ENCODE peak calls at places on chromosomes 2 and 18, in eight cellular contexts. P is breast epithelium, I is Caco-2, X is cardiac fibroblast, L is IMR-90, U is body of pancreas, N is heart left ventricle, J is testis. D is an unnamed sample.

GRCh38 chr2:145654746-145655145 is 1134.8 kb upstream of the ZEB2 start:
- DNase-seq in X (no peak), N (no peak), P (no peak), I (no peak), U (no peak), J (no peak), L (no peak), D (no peak)

GRCh38 chr18:7754725-7755181 is 187.6 kb downstream of the PTPRM start:
- DNase-seq in P (no peak), L (peak), N (no peak), J (no peak), X (peak), I (peak), U (peak), D (no peak)

GRCh38 chr2:39530423-39530866 is 93.4 kb upstream of the MAP4K3 start:
- DNase-seq in L (peak), U (no peak), X (peak), N (no peak), P (no peak), I (no peak), J (no peak), D (no peak)

GRCh38 chr18:69617888-69618287 is 217.2 kb downstream of the DOK6 start:
- DNase-seq in I (no peak), J (no peak), L (peak), P (no peak), N (no peak), X (peak), U (no peak), D (no peak)

GRCh38 chr2:201260302-201260800 is at the start of gene CASP8:
- DNase-seq in X (peak), I (no peak), J (no peak), P (no peak), L (peak), U (no peak), N (no peak), D (no peak)

GRCh38 chr2:46032161-46032813 is 264.9 kb upstream of the EPAS1 start:
- DNase-seq in I (no peak), U (no peak), X (no peak), N (no peak), L (no peak), P (no peak), J (no peak), D (no peak)

GRCh38 chr2:212448698-212449097 is 89.9 kb downstream of the ERBB4 start:
- DNase-seq in X (no peak), L (no peak), J (no peak), N (no peak), U (no peak), P (no peak), I (no peak), D (no peak)

GRCh38 chr18:35444636-35445035 is 53.1 kb downstream of the INO80C start:
- DNase-seq in N (no peak), U (no peak), I (no peak), P (no peak), X (no peak), J (no peak), L (no peak), D (no peak)

GRCh38 chr2:106628377-106628776 is 141.2 kb downstream of the CD8B2 start:
- DNase-seq in U (no peak), I (no peak), L (no peak), J (no peak), N (no peak), P (no peak), X (no peak), D (no peak)

GRCh38 chr2:235494716-235495372 is 1.0 kb downstream of the AGAP1 start:
- DNase-seq in U (peak), P (no peak), X (peak), L (peak), I (peak), N (peak), J (peak), D (peak)

GRCh38 chr18:56999823-57000222 is 147.1 kb upstream of the BOD1L2 start:
- DNase-seq in X (no peak), P (no peak), L (no peak), J (no peak), U (no peak), N (no peak), I (no peak), D (no peak)

GRCh38 chr2:219308142-219309093 is 783 bp downstream of the PTPRN start:
- DNase-seq in P (no peak), J (peak), X (peak), I (peak), N (peak), U (peak), L (peak), D (peak)

GRCh38 chr2:219309278-219309677 is at the start of gene PTPRN:
- DNase-seq in J (no peak), L (peak), P (no peak), U (peak), X (peak), I (no peak), N (no peak), D (peak)

GRCh38 chr2:219302412-219302968 is 6.7 kb downstream of the PTPRN start:
- DNase-seq in I (no peak), N (no peak), P (no peak), L (no peak), X (no peak), J (no peak), U (no peak), D (no peak)

GRCh38 chr2:219304223-219304622 is 5.0 kb downstream of the PTPRN start:
- DNase-seq in U (no peak), J (no peak), P (no peak), X (no peak), N (no peak), L (no peak), I (no peak), D (no peak)

GRCh38 chr2:219306047-219306446 is 3.2 kb downstream of the PTPRN start:
- DNase-seq in U (no peak), N (no peak), L (no peak), X (no peak), I (no peak), J (no peak), P (no peak), D (no peak)
- H3K4me3 ChIP-seq in U (no peak), N (no peak), L (no peak), X (no peak), I (no peak), J (no peak), P (no peak), D (no peak)

GRCh38 chr2:160505236-160505635 is 11.6 kb upstream of the RBMS1 start:
- DNase-seq in J (no peak), P (no peak), X (no peak), N (peak), U (no peak), I (no peak), L (no peak), D (no peak)
- H3K4me3 ChIP-seq in J (no peak), P (no peak), X (no peak), N (no peak), U (no peak), I (no peak), L (no peak), D (no peak)

GRCh38 chr2:61448229-61448628 is 22.7 kb downstream of the USP34 start:
- DNase-seq in N (no peak), U (no peak), P (no peak), X (no peak), J (no peak), L (no peak), I (no peak), D (no peak)
- H3K4me3 ChIP-seq in N (no peak), U (no peak), P (no peak), X (no peak), J (no peak), L (no peak), I (no peak), D (no peak)

DNA sequence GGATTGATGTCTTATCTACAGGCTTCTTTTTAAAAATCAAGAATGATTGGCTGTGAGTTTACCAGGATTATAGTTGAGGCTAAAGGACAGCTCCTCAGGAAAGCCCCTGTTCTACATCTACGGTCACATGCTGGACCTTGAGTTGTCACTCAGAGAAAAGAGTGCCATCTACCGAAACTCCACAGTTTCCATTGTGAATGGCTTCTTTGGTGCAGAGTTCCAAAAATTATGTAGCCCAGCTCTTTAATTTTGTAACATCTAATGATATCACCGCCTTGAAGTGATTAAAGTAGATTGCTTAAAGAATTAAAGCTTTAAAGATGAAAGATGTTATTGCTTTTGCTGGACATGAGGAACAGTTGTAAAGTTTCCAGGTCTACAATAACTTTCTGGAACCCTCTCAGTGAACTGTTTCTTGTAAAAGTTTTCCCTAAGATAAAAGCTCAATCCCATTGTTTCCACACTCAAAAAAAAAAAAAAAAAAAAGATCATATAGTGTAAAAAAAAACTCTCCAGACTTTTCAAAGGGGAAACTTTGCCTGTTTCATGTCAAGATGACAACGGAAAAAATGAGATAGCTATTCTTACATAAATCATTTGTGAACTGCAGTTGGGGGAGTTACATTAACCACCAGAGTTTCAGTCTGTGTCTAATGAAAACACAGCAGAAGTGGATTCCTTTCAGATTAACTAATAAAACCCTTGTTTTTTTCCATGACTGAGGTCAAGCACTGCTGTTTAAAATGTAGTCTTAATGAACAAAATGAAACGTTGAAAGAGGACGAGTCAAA is 4.3 kb downstream of the COL3A1 start:
- DNase-seq in L (peak), P (no peak), I (peak), J (peak), X (peak), U (no peak), N (no peak), D (peak)
- H3K4me3 ChIP-seq in L (peak), P (peak), I (no peak), J (no peak), X (peak), U (no peak), N (peak), D (no peak)

DNA sequence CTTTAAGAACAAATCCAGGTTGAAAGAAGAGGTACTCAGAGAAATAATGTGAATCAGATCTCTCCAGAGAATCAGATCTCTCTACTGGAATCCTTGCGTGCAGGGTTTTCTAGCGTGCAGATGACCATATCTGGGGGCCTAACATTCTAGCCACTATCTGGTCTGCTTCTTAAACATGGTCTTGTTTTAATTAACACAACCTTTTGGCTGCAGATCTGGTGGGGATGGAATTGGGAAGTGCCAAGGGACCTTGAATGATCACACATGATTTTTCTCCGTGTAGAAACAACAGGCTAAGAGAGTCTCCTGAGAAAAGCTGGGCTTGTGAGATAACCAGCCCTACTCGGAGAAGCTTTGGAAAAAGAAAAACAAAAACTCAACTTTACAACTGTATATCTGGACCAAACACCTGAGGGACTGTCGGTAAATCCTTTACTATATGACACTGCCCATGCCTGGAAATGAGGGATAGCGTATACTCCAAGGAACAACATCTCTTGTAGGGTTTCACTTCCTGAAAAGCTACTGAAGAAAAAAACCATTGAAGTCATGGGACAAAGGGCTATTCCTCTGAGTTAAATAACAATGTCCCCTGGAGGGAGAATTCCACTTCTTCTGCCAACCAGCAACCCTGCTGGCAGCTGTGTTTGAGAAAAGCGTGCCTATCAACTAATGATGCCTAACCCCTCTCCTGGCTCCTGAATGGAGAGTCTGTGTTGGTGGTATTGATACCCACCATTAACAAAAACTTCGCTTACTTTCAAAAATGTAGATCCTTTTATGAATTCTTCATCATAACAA is 171.0 kb upstream of the REV1 start:
- DNase-seq in J (no peak), P (no peak), N (no peak), L (no peak), X (no peak), U (no peak), I (no peak), D (no peak)
- H3K4me3 ChIP-seq in J (no peak), P (no peak), N (no peak), L (no peak), X (no peak), U (no peak), I (no peak), D (no peak)

GRCh38 chr2:73266061-73266891 is 18.0 kb downstream of the FBXO41 start:
- DNase-seq in P (no peak), L (peak), J (no peak), I (no peak), X (no peak), N (no peak), U (no peak), D (peak)

GRCh38 chr2:73267008-73267407 is 17.3 kb downstream of the FBXO41 start:
- DNase-seq in U (no peak), J (no peak), N (no peak), I (no peak), X (no peak), P (no peak), L (no peak), D (no peak)

GRCh38 chr2:73269686-73270465 is 14.4 kb downstream of the FBXO41 start:
- DNase-seq in I (no peak), P (no peak), U (no peak), L (no peak), J (peak), X (no peak), N (no peak), D (no peak)

GRCh38 chr2:73268831-73269685 is 15.2 kb downstream of the FBXO41 start:
- DNase-seq in X (peak), J (peak), P (peak), I (peak), N (no peak), L (peak), U (peak), D (peak)

DNA sequence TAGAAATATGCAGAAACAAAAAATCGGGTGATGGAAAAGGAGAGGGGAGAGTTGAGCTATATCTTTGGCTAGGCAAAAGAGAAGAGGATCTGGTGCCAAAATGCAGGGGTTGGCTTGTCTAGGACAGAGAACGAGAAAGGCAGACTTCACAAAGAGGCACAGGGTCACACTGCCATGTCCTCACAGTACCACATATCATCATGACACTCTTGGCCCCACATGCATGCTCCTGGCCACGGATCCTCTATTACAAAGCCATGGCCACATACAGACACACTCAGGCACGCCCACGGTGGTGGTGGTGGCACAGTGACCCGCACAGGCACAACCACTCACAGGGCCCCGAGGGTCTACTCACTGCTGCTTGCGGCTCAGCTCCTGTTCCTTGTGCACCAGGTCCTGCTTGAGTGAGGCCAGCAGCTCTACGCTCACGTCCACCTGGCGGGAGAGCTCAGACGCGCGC is 15.9 kb downstream of the FBXO41 start:
- DNase-seq in L (no peak), N (no peak), J (no peak), X (no peak), U (no peak), P (no peak), I (no peak), D (no peak)
- H3K4me3 ChIP-seq in L (no peak), N (no peak), J (peak), X (no peak), U (no peak), P (peak), I (peak), D (peak)

DNA sequence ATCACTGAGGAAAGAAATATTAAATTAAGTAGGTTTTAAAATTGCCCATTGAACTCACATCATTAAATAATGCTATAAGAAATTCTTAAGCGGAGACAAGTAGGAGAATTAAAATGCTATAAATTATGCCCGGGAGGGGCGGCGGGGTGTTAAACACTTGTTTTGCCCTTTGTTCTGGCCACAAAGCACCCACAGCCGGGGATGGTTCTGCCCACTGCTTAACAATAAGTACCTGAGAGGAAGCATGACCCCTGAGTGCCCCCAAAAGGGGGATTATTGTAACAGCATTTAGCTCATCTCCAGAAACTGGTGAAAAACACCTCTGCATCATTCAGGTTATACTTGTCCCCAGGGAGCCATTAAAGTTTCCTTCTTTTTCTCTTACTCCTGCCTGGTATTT is 332.7 kb upstream of the POU3F3 start:
- DNase-seq in J (no peak), N (no peak), L (no peak), U (no peak), I (no peak), X (no peak), P (no peak), D (peak)
- H3K4me3 ChIP-seq in J (no peak), N (no peak), L (no peak), U (no peak), I (no peak), X (no peak), P (no peak), D (no peak)

GRCh38 chr2:176137883-176138282 is 8.4 kb downstream of the HOXD8 start:
- DNase-seq in J (no peak), I (no peak), U (no peak), L (no peak), X (no peak), P (no peak), N (no peak), D (no peak)
- H3K4me3 ChIP-seq in J (peak), I (no peak), U (no peak), L (no peak), X (no peak), P (peak), N (no peak), D (no peak)

GRCh38 chr18:31269508-31270074 is 48.4 kb upstream of the DSG1 start:
- DNase-seq in P (no peak), I (peak), L (no peak), X (no peak), J (no peak), N (no peak), U (no peak), D (no peak)
- H3K4me3 ChIP-seq in P (no peak), I (no peak), L (no peak), X (no peak), J (no peak), N (no peak), U (no peak), D (no peak)